ENCODE peak calls at places on chromosomes 1 and 21, in nine cellular contexts. P is GM23338; Z is NT2/D1; N is hepatocyte; E is CD4-positive, alpha-beta memory T cell; H is heart right ventricle; V is cardiac fibroblast; T is sigmoid colon; K is AG04450. O is an unnamed sample.

GRCh38 chr21:42747746-42748351 is 94.4 kb downstream of the PDE9A start:
- DNase-seq in P (no peak), Z (no peak), N (no peak), E (no peak), H (no peak), V (no peak), T (peak), K (no peak), O (no peak)

GRCh38 chr1:7940745-7941436 is at the start of gene TNFRSF9:
- DNase-seq in P (no peak), Z (no peak), N (peak), E (no peak), H (no peak), V (peak), T (no peak), K (no peak), O (peak)

GRCh38 chr1:15339580-15339979 is 70.1 kb upstream of the EFHD2 start:
- DNase-seq in P (no peak), Z (no peak), N (no peak), E (no peak), H (no peak), V (no peak), T (no peak), K (no peak), O (no peak)

GRCh38 chr1:74895411-74895810 is 162.5 kb downstream of the TYW3 start:
- DNase-seq in P (no peak), Z (no peak), N (no peak), E (no peak), H (no peak), V (no peak), T (no peak), K (no peak), O (no peak)

GRCh38 chr1:216531308-216532239 is 108.3 kb upstream of the USH2A start:
- DNase-seq in P (peak), Z (no peak), N (no peak), E (no peak), H (no peak), V (peak), T (no peak), K (no peak), O (no peak)

GRCh38 chr1:168786476-168787330 is 57.7 kb upstream of the DPT start:
- DNase-seq in P (no peak), Z (no peak), N (no peak), E (no peak), H (no peak), V (no peak), T (no peak), K (no peak), O (no peak)

GRCh38 chr21:44712203-44713028 is 1.0 kb upstream of the TSPEAR start:
- DNase-seq in P (peak), Z (no peak), N (no peak), E (no peak), H (no peak), V (no peak), T (no peak), K (no peak), O (no peak)

GRCh38 chr1:195806060-195806459 is 802.2 kb downstream of the KCNT2 start:
- DNase-seq in P (no peak), Z (no peak), N (no peak), E (no peak), H (no peak), V (no peak), T (no peak), K (no peak), O (no peak)

GRCh38 chr1:94068096-94068830 is 52.7 kb downstream of the ABCA4 start:
- DNase-seq in P (no peak), Z (no peak), N (peak), E (no peak), H (no peak), V (peak), T (no peak), K (no peak), O (no peak)

GRCh38 chr1:214192825-214193643 is 87.9 kb upstream of the SMYD2 start:
- DNase-seq in P (no peak), Z (peak), N (no peak), E (no peak), H (no peak), V (peak), T (no peak), K (no peak), O (no peak)

GRCh38 chr1:228166170-228166936 is 749 bp downstream of the IBA57 start:
- DNase-seq in P (peak), Z (no peak), N (peak), E (peak), H (peak), V (peak), T (peak), K (no peak), O (peak)

GRCh38 chr1:151905070-151905442 is 4.3 kb downstream of the THEM4 start:
- DNase-seq in P (no peak), Z (no peak), N (peak), E (peak), H (no peak), V (peak), T (no peak), K (no peak), O (peak)

GRCh38 chr1:217315346-217315745 is 315.5 kb downstream of the GPATCH2 start:
- DNase-seq in P (no peak), Z (no peak), N (no peak), E (no peak), H (no peak), V (peak), T (no peak), K (no peak), O (no peak)

GRCh38 chr21:32457360-32457840 is 44.9 kb downstream of the EVA1C start:
- DNase-seq in P (peak), Z (no peak), N (peak), E (no peak), H (peak), V (peak), T (no peak), K (no peak), O (peak)

GRCh38 chr1:116491985-116492811 is 78.6 kb downstream of the CD58 start:
- DNase-seq in P (no peak), Z (no peak), N (no peak), E (no peak), H (no peak), V (peak), T (no peak), K (no peak), O (no peak)

GRCh38 chr21:28781602-28782274 is 210.9 kb downstream of the LTN1 start:
- DNase-seq in P (peak), Z (no peak), N (peak), E (no peak), H (no peak), V (peak), T (no peak), K (no peak), O (no peak)

GRCh38 chr1:233714631-233715217 is 100.8 kb downstream of the KCNK1 start:
- DNase-seq in P (no peak), Z (no peak), N (no peak), E (no peak), H (no peak), V (no peak), T (no peak), K (no peak), O (no peak)

GRCh38 chr1:203124546-203125317 is 2.8 kb upstream of the ADORA1 start:
- DNase-seq in P (no peak), Z (no peak), N (no peak), E (no peak), H (no peak), V (peak), T (no peak), K (no peak), O (no peak)

GRCh38 chr1:55694297-55694696 is 479.1 kb upstream of the USP24 start:
- DNase-seq in P (no peak), Z (no peak), N (peak), E (no peak), H (no peak), V (peak), T (no peak), K (no peak), O (no peak)

GRCh38 chr1:2803086-2803930 is 1.8 kb upstream of the TTC34 start:
- DNase-seq in P (no peak), Z (no peak), N (no peak), E (no peak), H (no peak), V (no peak), T (peak), K (no peak), O (no peak)

GRCh38 chr1:6414443-6414844 is 5.3 kb downstream of the HES2 start:
- DNase-seq in P (peak), Z (no peak), N (peak), E (no peak), H (no peak), V (peak), T (no peak), K (peak), O (no peak)

GRCh38 chr1:201487742-201488141 is 18.8 kb upstream of the PHLDA3 start:
- DNase-seq in P (no peak), Z (no peak), N (no peak), E (no peak), H (no peak), V (peak), T (no peak), K (no peak), O (no peak)

GRCh38 chr1:33455537-33456301 is 16.7 kb upstream of the ZSCAN20 start:
- DNase-seq in P (peak), Z (peak), N (peak), E (peak), H (peak), V (peak), T (no peak), K (peak), O (no peak)

GRCh38 chr1:151047591-151047924 is at the start of gene C1orf56:
- DNase-seq in P (peak), Z (peak), N (peak), E (peak), H (peak), V (peak), T (peak), K (no peak), O (peak)

GRCh38 chr1:81305997-81306452 is 494.7 kb upstream of the ADGRL2 start:
- DNase-seq in P (peak), Z (no peak), N (peak), E (no peak), H (peak), V (peak), T (no peak), K (peak), O (no peak)

GRCh38 chr1:203324103-203325003 is 19.0 kb downstream of the BTG2 start:
- DNase-seq in P (no peak), Z (no peak), N (no peak), E (peak), H (no peak), V (peak), T (peak), K (no peak), O (peak)

GRCh38 chr1:70169018-70169839 is 36.1 kb downstream of the LRRC40 start:
- DNase-seq in P (no peak), Z (no peak), N (no peak), E (no peak), H (no peak), V (no peak), T (no peak), K (no peak), O (no peak)

GRCh38 chr1:172658871-172659453 is at the start of gene FASLG:
- DNase-seq in P (no peak), Z (no peak), N (no peak), E (peak), H (no peak), V (no peak), T (no peak), K (no peak), O (no peak)

GRCh38 chr21:46552274-46552673 is 52.6 kb downstream of the S100B start:
- DNase-seq in P (no peak), Z (no peak), N (no peak), E (peak), H (no peak), V (no peak), T (peak), K (no peak), O (peak)

GRCh38 chr21:46554431-46555224 is 50.3 kb downstream of the S100B start:
- DNase-seq in P (no peak), Z (no peak), N (no peak), E (no peak), H (no peak), V (no peak), T (no peak), K (no peak), O (peak)

GRCh38 chr21:46551636-46552241 is 53.1 kb downstream of the S100B start:
- DNase-seq in P (peak), Z (no peak), N (no peak), E (peak), H (no peak), V (no peak), T (peak), K (no peak), O (peak)

GRCh38 chr21:46553993-46554392 is 50.9 kb downstream of the S100B start:
- DNase-seq in P (no peak), Z (no peak), N (no peak), E (no peak), H (no peak), V (no peak), T (no peak), K (no peak), O (no peak)

DNA sequence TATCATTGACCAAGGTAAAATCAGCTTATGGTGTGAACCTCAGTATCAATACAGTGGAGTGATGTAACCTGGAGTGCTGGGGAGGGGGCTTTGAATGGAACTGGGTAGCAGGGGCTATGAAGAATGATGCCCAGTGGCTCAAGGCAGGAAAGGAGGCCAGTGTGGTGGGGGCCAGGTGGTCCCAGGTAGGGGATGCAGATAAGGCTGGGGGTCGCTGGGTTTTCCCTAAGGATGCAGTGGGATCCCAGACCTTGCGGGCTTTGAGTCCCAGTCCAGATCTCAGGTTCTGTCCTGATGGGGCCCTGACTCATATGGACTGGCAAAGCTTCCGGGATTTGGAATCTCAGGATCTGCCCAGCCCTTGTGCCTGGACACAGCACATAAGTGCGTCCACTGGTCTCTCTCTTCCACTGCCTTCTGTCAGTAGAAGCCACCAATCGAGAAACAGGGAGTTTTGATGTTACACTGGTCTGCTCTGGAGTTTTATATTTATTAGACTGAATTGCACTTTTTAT is 52.0 kb downstream of the S100B start:
- DNase-seq in P (no peak), Z (no peak), N (no peak), E (no peak), H (no peak), V (no peak), T (peak), K (no peak), O (peak)
- H3K4me3 ChIP-seq in P (no peak), Z (no peak), N (no peak), E (peak), H (no peak), V (no peak), T (no peak), K (no peak), O (no peak)

GRCh38 chr21:37341254-37341960 is 25.2 kb upstream of the DYRK1A start:
- DNase-seq in P (no peak), Z (no peak), N (no peak), E (no peak), H (no peak), V (no peak), T (no peak), K (no peak), O (no peak)
- H3K4me3 ChIP-seq in P (no peak), Z (no peak), N (no peak), E (no peak), H (no peak), V (no peak), T (no peak), K (no peak), O (no peak)

DNA sequence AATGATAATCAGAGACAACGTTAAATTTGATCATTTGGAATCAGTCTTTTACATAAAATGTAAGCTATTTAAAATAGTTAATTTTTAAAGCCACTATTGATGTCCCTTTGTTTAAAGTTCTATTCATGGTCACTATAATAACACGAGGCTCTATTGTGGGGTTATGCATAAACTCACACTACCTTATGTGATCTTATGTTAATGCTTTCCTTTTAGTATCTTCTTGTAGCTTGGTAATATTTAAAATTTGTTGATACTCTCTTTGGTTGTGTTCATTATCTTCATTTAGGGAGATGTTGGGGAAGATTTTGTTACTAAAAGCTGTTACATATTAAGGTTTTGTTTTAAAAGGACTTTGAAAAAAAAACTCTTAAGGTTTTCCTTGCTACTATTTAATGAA is 1.2 kb downstream of the B3GALT2 start:
- DNase-seq in P (no peak), Z (no peak), N (no peak), E (no peak), H (no peak), V (no peak), T (no peak), K (no peak), O (no peak)
- H3K4me3 ChIP-seq in P (no peak), Z (no peak), N (peak), E (peak), H (peak), V (peak), T (peak), K (peak), O (no peak)

GRCh38 chr1:100722211-100722610 is 2.7 kb downstream of the VCAM1 start:
- DNase-seq in P (no peak), Z (no peak), N (no peak), E (no peak), H (no peak), V (no peak), T (no peak), K (no peak), O (no peak)

GRCh38 chr1:100719490-100719889 is at the start of gene VCAM1:
- DNase-seq in P (peak), Z (no peak), N (peak), E (no peak), H (peak), V (peak), T (no peak), K (no peak), O (no peak)

GRCh38 chr1:100721502-100722205 is 2.1 kb downstream of the VCAM1 start:
- DNase-seq in P (no peak), Z (no peak), N (peak), E (no peak), H (peak), V (peak), T (peak), K (peak), O (peak)

GRCh38 chr1:100718581-100718980 is 961 bp upstream of the VCAM1 start:
- DNase-seq in P (no peak), Z (no peak), N (no peak), E (no peak), H (no peak), V (no peak), T (no peak), K (no peak), O (no peak)

DNA sequence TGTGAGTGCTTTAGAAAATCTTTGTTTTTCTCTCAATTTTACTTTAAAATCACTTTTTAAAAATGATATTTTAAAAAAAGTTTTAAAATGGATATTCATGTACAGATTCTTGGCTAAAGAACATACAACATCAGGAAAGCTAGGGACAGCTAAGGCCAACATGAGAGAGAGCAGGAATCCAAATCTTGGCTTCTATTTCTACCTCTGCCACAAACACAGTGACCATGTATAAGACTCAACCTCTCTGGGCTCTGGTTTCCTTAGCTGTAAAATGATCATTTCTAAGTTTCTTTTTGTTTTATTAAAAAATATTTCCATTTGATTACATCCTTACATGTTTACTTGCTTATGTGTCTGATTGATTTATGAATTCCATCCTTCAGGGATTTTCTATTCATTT is 1.2 kb downstream of the VCAM1 start:
- DNase-seq in P (no peak), Z (no peak), N (no peak), E (no peak), H (no peak), V (no peak), T (no peak), K (no peak), O (no peak)
- H3K4me3 ChIP-seq in P (no peak), Z (no peak), N (peak), E (no peak), H (peak), V (no peak), T (peak), K (peak), O (no peak)

DNA sequence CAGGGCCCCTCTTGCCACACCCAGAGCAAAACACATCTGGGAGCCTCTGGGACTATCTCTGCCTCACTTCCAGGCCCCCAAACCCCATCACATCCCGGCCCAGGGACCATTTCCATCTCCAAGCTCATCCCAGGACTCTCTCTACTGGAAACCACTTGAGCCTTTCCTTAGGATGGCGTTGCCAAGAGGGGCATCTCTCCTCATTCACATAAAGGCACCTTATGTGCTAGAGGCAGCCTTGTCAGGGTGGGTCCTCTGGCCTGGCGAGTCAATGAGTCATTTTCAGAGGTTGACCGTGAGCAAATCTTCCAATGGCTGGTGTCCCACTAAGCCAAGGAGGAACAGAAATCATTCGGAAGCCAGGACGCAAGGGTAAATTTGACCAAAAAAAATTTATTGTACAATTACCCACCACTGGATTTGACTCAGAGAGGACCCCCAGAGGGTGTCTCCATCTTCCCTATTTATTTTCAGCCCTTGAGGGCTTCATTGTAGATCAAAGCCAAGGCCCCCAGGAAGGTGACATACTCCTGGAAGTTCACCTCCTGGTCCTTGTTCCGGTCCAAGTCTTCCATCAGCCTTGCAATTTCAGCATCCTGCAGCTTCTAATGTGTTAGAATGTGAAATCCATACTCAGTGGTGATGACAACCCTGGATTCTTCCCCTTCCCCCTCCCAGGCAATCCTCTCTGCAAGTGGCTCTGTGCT is 1.4 kb downstream of the S100A6 start:
- DNase-seq in P (no peak), Z (no peak), N (no peak), E (no peak), H (no peak), V (peak), T (peak), K (no peak), O (no peak)
- H3K4me3 ChIP-seq in P (no peak), Z (no peak), N (no peak), E (peak), H (peak), V (peak), T (peak), K (peak), O (peak)